ENCODE peak calls at places on chromosomes 12 and 14, in six cellular contexts. One of them, this sample, is unnamed.

GRCh38 chr12:81692008-81692407 is 67.1 kb downstream of the PPFIA2 start:
- DNase-seq in body of pancreas: peak; percentile 61
- DNase-seq in GM23338: peak; percentile 17
- DNase-seq in HCT116: no peak
- DNase-seq in CD8-positive, alpha-beta T cell: no peak
- DNase-seq in fibroblast of the aortic adventitia: no peak
- DNase-seq in this sample: no peak

GRCh38 chr14:50929506-50929905 is 14.8 kb downstream of the PYGL start:
- DNase-seq in body of pancreas: no peak
- DNase-seq in GM23338: no peak
- DNase-seq in HCT116: no peak
- DNase-seq in CD8-positive, alpha-beta T cell: no peak
- DNase-seq in fibroblast of the aortic adventitia: no peak
- DNase-seq in this sample: no peak

GRCh38 chr12:53298154-53298553 is 1.3 kb upstream of the MYG1 start:
- DNase-seq in body of pancreas: no peak
- DNase-seq in GM23338: no peak
- DNase-seq in HCT116: no peak
- DNase-seq in CD8-positive, alpha-beta T cell: no peak
- DNase-seq in fibroblast of the aortic adventitia: peak; percentile 86
- DNase-seq in this sample: no peak

GRCh38 chr14:74421997-74422396 is 4.0 kb downstream of the SYNDIG1L start:
- DNase-seq in body of pancreas: no peak
- DNase-seq in GM23338: no peak
- DNase-seq in HCT116: no peak
- DNase-seq in CD8-positive, alpha-beta T cell: no peak
- DNase-seq in fibroblast of the aortic adventitia: no peak
- DNase-seq in this sample: no peak

GRCh38 chr12:113935459-113935858 is 30.7 kb downstream of the RBM19 start:
- DNase-seq in body of pancreas: no peak
- DNase-seq in GM23338: no peak
- DNase-seq in HCT116: no peak
- DNase-seq in CD8-positive, alpha-beta T cell: no peak
- DNase-seq in fibroblast of the aortic adventitia: no peak
- DNase-seq in this sample: no peak

GRCh38 chr12:9740109-9740750 is 7.3 kb upstream of the CLECL1 start:
- DNase-seq in body of pancreas: no peak
- DNase-seq in GM23338: no peak
- DNase-seq in HCT116: no peak
- DNase-seq in CD8-positive, alpha-beta T cell: no peak
- DNase-seq in fibroblast of the aortic adventitia: no peak
- DNase-seq in this sample: no peak

GRCh38 chr14:41476526-41476925 is 130.2 kb upstream of the LRFN5 start:
- DNase-seq in body of pancreas: no peak
- DNase-seq in GM23338: no peak
- DNase-seq in HCT116: no peak
- DNase-seq in CD8-positive, alpha-beta T cell: no peak
- DNase-seq in fibroblast of the aortic adventitia: peak; percentile 0
- DNase-seq in this sample: no peak

GRCh38 chr12:67794151-67794550 is 145.6 kb downstream of the DYRK2 start:
- DNase-seq in body of pancreas: no peak
- DNase-seq in GM23338: no peak
- DNase-seq in HCT116: no peak
- DNase-seq in CD8-positive, alpha-beta T cell: no peak
- DNase-seq in fibroblast of the aortic adventitia: peak; percentile 57
- DNase-seq in this sample: no peak

GRCh38 chr14:104967414-104968152 is 10.6 kb downstream of the AHNAK2 start:
- DNase-seq in body of pancreas: no peak
- DNase-seq in GM23338: peak; percentile 65
- DNase-seq in HCT116: no peak
- DNase-seq in CD8-positive, alpha-beta T cell: no peak
- DNase-seq in fibroblast of the aortic adventitia: peak; percentile 45
- DNase-seq in this sample: no peak

GRCh38 chr12:114306646-114307045 is 99.3 kb downstream of the TBX5 start:
- DNase-seq in body of pancreas: no peak
- DNase-seq in GM23338: no peak
- DNase-seq in HCT116: no peak
- DNase-seq in CD8-positive, alpha-beta T cell: no peak
- DNase-seq in fibroblast of the aortic adventitia: peak; percentile 27
- DNase-seq in this sample: peak; percentile 29

GRCh38 chr14:70571139-70571538 is 29.3 kb downstream of the MED6 start:
- DNase-seq in body of pancreas: no peak
- DNase-seq in GM23338: peak; percentile 4
- DNase-seq in HCT116: no peak
- DNase-seq in CD8-positive, alpha-beta T cell: no peak
- DNase-seq in fibroblast of the aortic adventitia: no peak
- DNase-seq in this sample: no peak

GRCh38 chr12:131194166-131194565 is 240.5 kb downstream of the ADGRD1 start:
- DNase-seq in body of pancreas: no peak
- DNase-seq in GM23338: no peak
- DNase-seq in HCT116: peak; percentile 24
- DNase-seq in CD8-positive, alpha-beta T cell: no peak
- DNase-seq in fibroblast of the aortic adventitia: no peak
- DNase-seq in this sample: no peak

GRCh38 chr12:91994208-91994797 is 151.3 kb downstream of the BTG1 start:
- DNase-seq in body of pancreas: no peak
- DNase-seq in GM23338: no peak
- DNase-seq in HCT116: no peak
- DNase-seq in CD8-positive, alpha-beta T cell: no peak
- DNase-seq in fibroblast of the aortic adventitia: no peak
- DNase-seq in this sample: no peak

GRCh38 chr14:35285991-35286564 is 6.1 kb upstream of the PSMA6 start:
- DNase-seq in body of pancreas: no peak
- DNase-seq in GM23338: no peak
- DNase-seq in HCT116: no peak
- DNase-seq in CD8-positive, alpha-beta T cell: no peak
- DNase-seq in fibroblast of the aortic adventitia: no peak
- DNase-seq in this sample: no peak

GRCh38 chr14:73916324-73916723 is 29.7 kb downstream of the ZNF410 start:
- DNase-seq in body of pancreas: no peak
- DNase-seq in GM23338: no peak
- DNase-seq in HCT116: no peak
- DNase-seq in CD8-positive, alpha-beta T cell: no peak
- DNase-seq in fibroblast of the aortic adventitia: no peak
- DNase-seq in this sample: no peak

GRCh38 chr12:65825573-65826512 is 1.6 kb downstream of the HMGA2 start:
- DNase-seq in body of pancreas: peak; percentile 24
- DNase-seq in GM23338: peak; percentile 82
- DNase-seq in HCT116: no peak
- DNase-seq in CD8-positive, alpha-beta T cell: no peak
- DNase-seq in fibroblast of the aortic adventitia: peak; percentile 68
- DNase-seq in this sample: no peak

GRCh38 chr14:44444454-44444853 is 62.6 kb downstream of the FSCB start:
- DNase-seq in body of pancreas: no peak
- DNase-seq in GM23338: no peak
- DNase-seq in HCT116: no peak
- DNase-seq in CD8-positive, alpha-beta T cell: no peak
- DNase-seq in fibroblast of the aortic adventitia: no peak
- DNase-seq in this sample: no peak

GRCh38 chr14:55807059-55807499 is 227.1 kb downstream of the KTN1 start:
- DNase-seq in body of pancreas: peak; percentile 92
- DNase-seq in GM23338: no peak
- DNase-seq in HCT116: peak; percentile 70
- DNase-seq in CD8-positive, alpha-beta T cell: peak; percentile 79
- DNase-seq in fibroblast of the aortic adventitia: peak; percentile 97
- DNase-seq in this sample: peak; percentile 47

GRCh38 chr12:47407730-47408129 is 298.1 kb downstream of the RPAP3 start:
- DNase-seq in body of pancreas: no peak
- DNase-seq in GM23338: no peak
- DNase-seq in HCT116: no peak
- DNase-seq in CD8-positive, alpha-beta T cell: no peak
- DNase-seq in fibroblast of the aortic adventitia: no peak
- DNase-seq in this sample: no peak

GRCh38 chr14:30193791-30194407 is 266.3 kb upstream of the PRKD1 start:
- DNase-seq in body of pancreas: no peak
- DNase-seq in GM23338: no peak
- DNase-seq in HCT116: no peak
- DNase-seq in CD8-positive, alpha-beta T cell: no peak
- DNase-seq in fibroblast of the aortic adventitia: peak; percentile 95
- DNase-seq in this sample: no peak

GRCh38 chr12:116539905-116540482 is 19.2 kb upstream of the MAP1LC3B2 start:
- DNase-seq in body of pancreas: peak; percentile 75
- DNase-seq in GM23338: peak; percentile 73
- DNase-seq in HCT116: no peak
- DNase-seq in CD8-positive, alpha-beta T cell: no peak
- DNase-seq in fibroblast of the aortic adventitia: peak; percentile 77
- DNase-seq in this sample: no peak

GRCh38 chr12:121295123-121295745 is 1.3 kb downstream of the CAMKK2 start:
- DNase-seq in body of pancreas: no peak
- DNase-seq in GM23338: peak; percentile 51
- DNase-seq in HCT116: no peak
- DNase-seq in CD8-positive, alpha-beta T cell: no peak
- DNase-seq in fibroblast of the aortic adventitia: no peak
- DNase-seq in this sample: no peak

GRCh38 chr12:132055535-132056096 is 88.5 kb downstream of the DDX51 start:
- DNase-seq in body of pancreas: no peak
- DNase-seq in GM23338: no peak
- DNase-seq in HCT116: no peak
- DNase-seq in CD8-positive, alpha-beta T cell: no peak
- DNase-seq in fibroblast of the aortic adventitia: no peak
- DNase-seq in this sample: no peak

GRCh38 chr12:93982847-93983315 is 165.5 kb upstream of the PLXNC1 start:
- DNase-seq in body of pancreas: no peak
- DNase-seq in GM23338: no peak
- DNase-seq in HCT116: no peak
- DNase-seq in CD8-positive, alpha-beta T cell: no peak
- DNase-seq in fibroblast of the aortic adventitia: peak; percentile 46
- DNase-seq in this sample: peak; percentile 50

GRCh38 chr12:45268672-45269406 is 52.9 kb downstream of the ANO6 start:
- DNase-seq in body of pancreas: peak; percentile 82
- DNase-seq in GM23338: peak; percentile 58
- DNase-seq in HCT116: peak; percentile 56
- DNase-seq in CD8-positive, alpha-beta T cell: no peak
- DNase-seq in fibroblast of the aortic adventitia: peak; percentile 96
- DNase-seq in this sample: peak; percentile 80

GRCh38 chr12:54129028-54129903 is 59.5 kb downstream of the SMUG1 start:
- DNase-seq in body of pancreas: no peak
- DNase-seq in GM23338: no peak
- DNase-seq in HCT116: no peak
- DNase-seq in CD8-positive, alpha-beta T cell: no peak
- DNase-seq in fibroblast of the aortic adventitia: no peak
- DNase-seq in this sample: no peak

GRCh38 chr14:73850940-73851339 is 691 bp upstream of the PTGR2 start:
- DNase-seq in body of pancreas: no peak
- DNase-seq in GM23338: no peak
- DNase-seq in HCT116: no peak
- DNase-seq in CD8-positive, alpha-beta T cell: no peak
- DNase-seq in fibroblast of the aortic adventitia: peak; percentile 25
- DNase-seq in this sample: no peak

DNA sequence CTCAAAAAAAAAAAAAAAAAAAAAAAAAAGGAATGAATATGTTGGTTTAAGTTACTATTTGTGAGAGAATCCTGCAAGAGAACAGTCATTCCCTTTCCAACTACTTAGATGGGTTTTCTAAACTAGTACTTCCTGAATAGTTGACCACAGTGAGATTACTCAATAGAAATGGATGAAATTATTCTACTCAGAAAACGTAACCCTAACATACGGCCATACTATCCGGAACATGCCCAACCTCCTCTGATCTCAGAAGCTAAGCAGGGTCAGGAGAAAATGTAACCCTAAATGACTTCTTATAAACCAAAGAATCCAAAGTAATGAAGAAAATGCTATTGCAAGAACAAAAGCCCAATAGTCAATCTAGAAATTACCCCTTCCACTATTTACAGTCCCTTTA is 4.3 kb downstream of the KANSL2 start:
- DNase-seq in body of pancreas: no peak
- DNase-seq in GM23338: no peak
- DNase-seq in HCT116: no peak
- DNase-seq in CD8-positive, alpha-beta T cell: no peak
- DNase-seq in fibroblast of the aortic adventitia: no peak
- DNase-seq in this sample: no peak
- H3K4me3 ChIP-seq in body of pancreas: no peak overlapping the region
- H3K4me3 ChIP-seq in GM23338: no peak overlapping the region
- H3K4me3 ChIP-seq in HCT116: no peak overlapping the region
- H3K4me3 ChIP-seq in CD8-positive, alpha-beta T cell: no peak overlapping the region
- H3K4me3 ChIP-seq in fibroblast of the aortic adventitia: no peak overlapping the region
- H3K4me3 ChIP-seq in this sample: peak overlapping the region; percentile 14

GRCh38 chr12:20188930-20189653 is 179.2 kb upstream of the PDE3A start:
- DNase-seq in body of pancreas: no peak
- DNase-seq in GM23338: no peak
- DNase-seq in HCT116: no peak
- DNase-seq in CD8-positive, alpha-beta T cell: no peak
- DNase-seq in fibroblast of the aortic adventitia: no peak
- DNase-seq in this sample: no peak

GRCh38 chr12:20199780-20200179 is 168.6 kb upstream of the PDE3A start:
- DNase-seq in body of pancreas: no peak
- DNase-seq in GM23338: no peak
- DNase-seq in HCT116: no peak
- DNase-seq in CD8-positive, alpha-beta T cell: no peak
- DNase-seq in fibroblast of the aortic adventitia: no peak
- DNase-seq in this sample: no peak

GRCh38 chr12:20189767-20190166 is 178.6 kb upstream of the PDE3A start:
- DNase-seq in body of pancreas: no peak
- DNase-seq in GM23338: no peak
- DNase-seq in HCT116: no peak
- DNase-seq in CD8-positive, alpha-beta T cell: no peak
- DNase-seq in fibroblast of the aortic adventitia: no peak
- DNase-seq in this sample: no peak

GRCh38 chr12:20196767-20197166 is 171.6 kb upstream of the PDE3A start:
- DNase-seq in body of pancreas: no peak
- DNase-seq in GM23338: no peak
- DNase-seq in HCT116: no peak
- DNase-seq in CD8-positive, alpha-beta T cell: no peak
- DNase-seq in fibroblast of the aortic adventitia: no peak
- DNase-seq in this sample: no peak

DNA sequence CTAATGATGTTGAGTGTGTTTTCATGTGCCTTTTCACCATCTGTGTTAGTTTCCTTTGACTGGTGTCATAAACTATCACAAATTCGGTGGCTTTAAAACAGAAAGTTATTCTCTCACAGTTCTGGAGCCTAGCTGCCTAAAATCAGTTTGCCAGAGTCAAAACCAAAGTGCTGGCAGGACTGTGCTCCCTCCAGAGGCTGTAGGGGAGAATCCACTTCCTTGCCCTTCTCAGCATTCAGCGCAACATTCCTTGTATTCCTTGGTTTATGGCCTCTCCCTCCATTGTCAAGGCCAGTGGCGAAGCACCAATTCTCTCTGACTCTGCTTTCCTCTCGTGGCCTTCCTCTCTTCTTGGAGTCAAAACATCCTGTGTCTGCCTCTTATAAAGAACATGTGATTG is 174.2 kb upstream of the PDE3A start:
- DNase-seq in body of pancreas: no peak
- DNase-seq in GM23338: peak; percentile 87
- DNase-seq in HCT116: no peak
- DNase-seq in CD8-positive, alpha-beta T cell: no peak
- DNase-seq in fibroblast of the aortic adventitia: peak; percentile 42
- DNase-seq in this sample: no peak
- TF ChIP-seq CTCF in body of pancreas: peak; percentile 25
- TF ChIP-seq CTCF in GM23338: peak; percentile 75
- TF ChIP-seq CTCF in HCT116: peak; percentile 33
- TF ChIP-seq CTCF in CD8-positive, alpha-beta T cell: no peak
- TF ChIP-seq CTCF in fibroblast of the aortic adventitia: peak; percentile 51
- TF ChIP-seq CTCF in this sample: peak; percentile 18

GRCh38 chr12:46366771-46367170 is 5.8 kb downstream of the SLC38A2 start:
- DNase-seq in body of pancreas: no peak
- DNase-seq in GM23338: no peak
- DNase-seq in HCT116: no peak
- DNase-seq in CD8-positive, alpha-beta T cell: no peak
- DNase-seq in fibroblast of the aortic adventitia: no peak
- DNase-seq in this sample: no peak
- H3K4me3 ChIP-seq in body of pancreas: no peak overlapping the region
- H3K4me3 ChIP-seq in GM23338: no peak overlapping the region
- H3K4me3 ChIP-seq in HCT116: no peak overlapping the region
- H3K4me3 ChIP-seq in CD8-positive, alpha-beta T cell: no peak overlapping the region
- H3K4me3 ChIP-seq in fibroblast of the aortic adventitia: peak overlapping the region; percentile 96
- H3K4me3 ChIP-seq in this sample: peak overlapping the region; percentile 73

GRCh38 chr14:54566410-54567223 is at the start of gene SAMD4A:
- DNase-seq in body of pancreas: peak; percentile 72
- DNase-seq in GM23338: peak; percentile 70
- DNase-seq in HCT116: no peak
- DNase-seq in CD8-positive, alpha-beta T cell: peak; percentile 50
- DNase-seq in fibroblast of the aortic adventitia: peak; percentile 90
- DNase-seq in this sample: peak; percentile 52
- TF ChIP-seq CTCF in body of pancreas: peak; percentile 25
- TF ChIP-seq CTCF in GM23338: no peak
- TF ChIP-seq CTCF in HCT116: peak; percentile 17
- TF ChIP-seq CTCF in CD8-positive, alpha-beta T cell: no peak
- TF ChIP-seq CTCF in fibroblast of the aortic adventitia: peak; percentile 54
- TF ChIP-seq CTCF in this sample: peak; percentile 23

This sample was measured in HFF-Myc.